ENCODE peak calls at places on chromosomes 5 and 9, in seven cellular contexts. L is brain microvascular endothelial cell, I is IMR-90, F is left ventricle myocardium inferior, E is right lobe of liver, N is heart left ventricle, A is MM.1S. Q is an unnamed sample. For H3K36me3, the result is how much of the 10 kb centered on the place peaks cover.

GRCh38 chr9:37746448-37747270 is 6.9 kb upstream of the TRMT10B start:
- DNase-seq in L (no peak), I (peak), F (no peak), E (no peak), N (no peak), A (no peak), Q (peak)

GRCh38 chr5:167837127-167837526 is 454.3 kb upstream of the WWC1 start:
- DNase-seq in L (no peak), I (no peak), F (no peak), E (no peak), N (no peak), A (no peak), Q (no peak)

GRCh38 chr9:113844466-113844865 is 31.6 kb upstream of the ZNF618 start:
- DNase-seq in L (no peak), I (no peak), F (no peak), E (no peak), N (no peak), A (no peak), Q (no peak)

GRCh38 chr9:72675586-72675985 is 154.2 kb downstream of the TMC1 start:
- DNase-seq in L (no peak), I (no peak), F (no peak), E (no peak), N (no peak), A (no peak), Q (no peak)

GRCh38 chr5:14097998-14098471 is 45.1 kb upstream of the TRIO start:
- DNase-seq in L (no peak), I (peak), F (no peak), E (no peak), N (no peak), A (no peak), Q (peak)

GRCh38 chr9:33440609-33441008 is 6.8 kb downstream of the AQP3 start:
- DNase-seq in L (no peak), I (no peak), F (no peak), E (no peak), N (no peak), A (no peak), Q (no peak)

GRCh38 chr9:134800791-134801339 is 79.7 kb upstream of the FCN2 start:
- DNase-seq in L (no peak), I (no peak), F (peak), E (no peak), N (peak), A (no peak), Q (no peak)

GRCh38 chr5:140020601-140021177 is 22.4 kb downstream of the NRG2 start:
- DNase-seq in L (no peak), I (no peak), F (no peak), E (no peak), N (no peak), A (no peak), Q (no peak)

GRCh38 chr5:40834391-40834848 is 602 bp downstream of the RPL37 start:
- DNase-seq in L (no peak), I (peak), F (no peak), E (no peak), N (no peak), A (peak), Q (no peak)

GRCh38 chr5:112616812-112617547 is 120.7 kb upstream of the APC start:
- DNase-seq in L (no peak), I (no peak), F (no peak), E (peak), N (no peak), A (peak), Q (no peak)

GRCh38 chr9:34566191-34566849 is 23.2 kb downstream of the CNTFR start:
- DNase-seq in L (no peak), I (no peak), F (peak), E (no peak), N (no peak), A (no peak), Q (no peak)

GRCh38 chr9:71766663-71767062 is 1.6 kb downstream of the CEMIP2 start:
- DNase-seq in L (no peak), I (no peak), F (no peak), E (no peak), N (no peak), A (no peak), Q (no peak)

GRCh38 chr5:168219515-168220410 is 71.7 kb upstream of the WWC1 start:
- DNase-seq in L (peak), I (peak), F (no peak), E (peak), N (no peak), A (peak), Q (peak)

GRCh38 chr5:61159841-61160240 is 2.4 kb downstream of the SMIM15 start:
- DNase-seq in L (no peak), I (no peak), F (no peak), E (no peak), N (no peak), A (no peak), Q (no peak)

GRCh38 chr5:169343761-169344160 is 42.8 kb upstream of the SLIT3 start:
- DNase-seq in L (no peak), I (no peak), F (no peak), E (no peak), N (no peak), A (no peak), Q (no peak)

GRCh38 chr5:120504057-120504456 is 40.0 kb downstream of the PRR16 start:
- DNase-seq in L (no peak), I (no peak), F (no peak), E (no peak), N (no peak), A (no peak), Q (no peak)

GRCh38 chr5:134110382-134110781 is 4.1 kb upstream of the TCF7 start:
- DNase-seq in L (no peak), I (no peak), F (no peak), E (no peak), N (no peak), A (no peak), Q (no peak)

GRCh38 chr9:4855861-4856260 is 63.1 kb downstream of the RCL1 start:
- DNase-seq in L (peak), I (peak), F (no peak), E (no peak), N (no peak), A (no peak), Q (no peak)

GRCh38 chr9:97830884-97831829 is 21.9 kb upstream of the FOXE1 start:
- DNase-seq in L (no peak), I (no peak), F (no peak), E (no peak), N (peak), A (no peak), Q (no peak)

GRCh38 chr9:1018121-1018520 is 32.0 kb upstream of the DMRT2 start:
- DNase-seq in L (no peak), I (no peak), F (no peak), E (peak), N (no peak), A (peak), Q (no peak)

GRCh38 chr5:108747111-108748009 is at the start of gene FER:
- DNase-seq in L (peak), I (peak), F (no peak), E (no peak), N (no peak), A (peak), Q (no peak)

GRCh38 chr9:78592866-78593265 is 295.9 kb downstream of the PSAT1 start:
- DNase-seq in L (peak), I (peak), F (no peak), E (no peak), N (no peak), A (no peak), Q (no peak)

GRCh38 chr9:134834957-134835419 is 45.6 kb upstream of the FCN2 start:
- DNase-seq in L (no peak), I (no peak), F (no peak), E (no peak), N (no peak), A (no peak), Q (no peak)

GRCh38 chr5:91146221-91146620 is 236.9 kb downstream of the ARRDC3 start:
- DNase-seq in L (no peak), I (peak), F (no peak), E (no peak), N (no peak), A (no peak), Q (no peak)

GRCh38 chr5:65120371-65120967 is 351.7 kb downstream of the CWC27 start:
- DNase-seq in L (no peak), I (no peak), F (no peak), E (no peak), N (no peak), A (no peak), Q (no peak)

GRCh38 chr9:35801328-35802128 is 10.1 kb downstream of the NPR2 start:
- DNase-seq in L (no peak), I (no peak), F (no peak), E (peak), N (no peak), A (no peak), Q (no peak)

GRCh38 chr9:125146247-125146646 is 2.9 kb upstream of the SCAI start:
- DNase-seq in L (peak), I (peak), F (no peak), E (no peak), N (no peak), A (peak), Q (peak)

GRCh38 chr9:83027153-83027867 is 35.6 kb downstream of the RASEF start:
- DNase-seq in L (peak), I (peak), F (no peak), E (no peak), N (no peak), A (no peak), Q (peak)

GRCh38 chr5:67537439-67538342 is 341.1 kb upstream of the CD180 start:
- DNase-seq in L (no peak), I (no peak), F (no peak), E (no peak), N (no peak), A (no peak), Q (no peak)

DNA sequence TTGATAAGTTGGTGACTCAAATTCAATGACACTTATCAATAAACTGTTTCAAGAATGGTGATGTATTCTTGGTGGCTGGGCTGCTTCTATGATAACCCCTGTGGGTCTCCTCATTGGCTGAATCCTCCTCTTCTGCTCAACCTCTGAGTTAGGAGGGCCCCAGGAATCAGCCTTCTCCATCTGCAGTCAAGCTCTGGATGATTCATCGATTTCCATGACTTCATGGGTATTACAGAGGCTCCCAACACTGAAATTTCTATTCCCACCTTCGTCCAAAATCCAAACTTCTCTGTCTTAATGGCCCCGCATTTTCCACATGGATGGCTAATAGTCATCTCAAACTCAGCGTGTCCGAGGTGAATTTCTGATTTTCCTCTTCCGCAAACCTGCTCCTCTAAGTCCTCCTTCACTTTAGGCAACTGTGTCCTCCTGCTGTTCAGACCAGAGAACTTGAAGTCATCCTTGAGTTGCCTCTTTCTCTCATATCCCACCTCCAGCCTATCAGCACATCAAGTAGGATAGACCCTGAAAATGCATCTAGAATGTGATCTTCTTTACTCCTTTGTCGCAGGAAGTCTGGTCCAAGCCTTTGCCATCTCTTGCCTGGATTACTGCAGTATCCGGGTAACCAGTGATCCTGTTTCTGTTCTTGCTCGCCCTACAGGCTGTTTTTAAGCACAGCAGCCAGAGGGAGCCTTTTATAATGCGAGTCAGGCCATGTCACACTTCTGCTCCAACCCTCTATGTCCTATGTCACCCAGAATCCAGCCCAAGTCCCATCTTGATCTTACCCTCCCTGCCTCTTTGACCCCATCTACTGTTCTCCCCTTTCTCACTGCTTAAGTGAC is 41.4 kb upstream of the IL7R start:
- DNase-seq in L (peak), I (no peak), F (no peak), E (no peak), N (no peak), A (peak), Q (no peak)
- TF ChIP-seq CTCF in L (peak), I (peak), F (peak), E (peak), N (no peak), A (peak), Q (peak)

GRCh38 chr9:110954822-110955291 is 83.4 kb downstream of the LPAR1 start:
- DNase-seq in L (no peak), I (peak), F (no peak), E (no peak), N (no peak), A (peak), Q (no peak)

GRCh38 chr9:110960288-110960687 is 78.0 kb downstream of the LPAR1 start:
- DNase-seq in L (no peak), I (no peak), F (no peak), E (no peak), N (no peak), A (no peak), Q (no peak)

GRCh38 chr9:110958846-110959245 is 79.4 kb downstream of the LPAR1 start:
- DNase-seq in L (no peak), I (no peak), F (no peak), E (no peak), N (no peak), A (no peak), Q (no peak)
- H3K36me3 ChIP-seq in L (under half), I (under half), F (under half), E (under half), N (under half), A (under half), Q (under half)

GRCh38 chr5:136028782-136029742 is at the start of gene TGFBI:
- DNase-seq in L (no peak), I (peak), F (peak), E (peak), N (peak), A (no peak), Q (no peak)
- H3K4me3 ChIP-seq in L (peak), I (peak), F (peak), E (peak), N (peak), A (no peak), Q (peak)

GRCh38 chr5:138352722-138353549 is 451 bp downstream of the KDM3B start:
- DNase-seq in L (peak), I (peak), F (peak), E (peak), N (peak), A (peak), Q (no peak)
- TF ChIP-seq CTCF in L (peak), I (peak), F (peak), E (no peak), N (peak), A (peak), Q (peak)

GRCh38 chr5:32147959-32148358 is 26.2 kb downstream of the GOLPH3 start:
- DNase-seq in L (no peak), I (no peak), F (no peak), E (no peak), N (no peak), A (no peak), Q (no peak)

GRCh38 chr5:32147236-32147635 is 26.9 kb downstream of the GOLPH3 start:
- DNase-seq in L (no peak), I (no peak), F (no peak), E (no peak), N (no peak), A (no peak), Q (no peak)

GRCh38 chr5:32144637-32145207 is 29.4 kb downstream of the GOLPH3 start:
- DNase-seq in L (no peak), I (no peak), F (peak), E (peak), N (peak), A (no peak), Q (no peak)

GRCh38 chr5:32143991-32144636 is 30.0 kb downstream of the GOLPH3 start:
- DNase-seq in L (no peak), I (peak), F (no peak), E (no peak), N (no peak), A (no peak), Q (no peak)

GRCh38 chr5:32145378-32145777 is 28.7 kb downstream of the GOLPH3 start:
- DNase-seq in L (no peak), I (no peak), F (no peak), E (no peak), N (no peak), A (no peak), Q (no peak)
- H3K36me3 ChIP-seq in L (under half), I (under half), F (under half), E (under half), N (under half), A (under half), Q (under half)

GRCh38 chr5:10633271-10634049 is 69.6 kb downstream of the ANKRD33B start:
- DNase-seq in L (no peak), I (no peak), F (no peak), E (no peak), N (no peak), A (peak), Q (no peak)
- H3K4me3 ChIP-seq in L (no peak), I (no peak), F (no peak), E (no peak), N (no peak), A (no peak), Q (no peak)

GRCh38 chr9:26537211-26537610 is 355.4 kb downstream of the CAAP1 start:
- DNase-seq in L (no peak), I (no peak), F (no peak), E (no peak), N (no peak), A (no peak), Q (no peak)
- TF ChIP-seq CTCF in L (no peak), I (no peak), F (no peak), E (no peak), N (no peak), A (no peak), Q (no peak)

DNA sequence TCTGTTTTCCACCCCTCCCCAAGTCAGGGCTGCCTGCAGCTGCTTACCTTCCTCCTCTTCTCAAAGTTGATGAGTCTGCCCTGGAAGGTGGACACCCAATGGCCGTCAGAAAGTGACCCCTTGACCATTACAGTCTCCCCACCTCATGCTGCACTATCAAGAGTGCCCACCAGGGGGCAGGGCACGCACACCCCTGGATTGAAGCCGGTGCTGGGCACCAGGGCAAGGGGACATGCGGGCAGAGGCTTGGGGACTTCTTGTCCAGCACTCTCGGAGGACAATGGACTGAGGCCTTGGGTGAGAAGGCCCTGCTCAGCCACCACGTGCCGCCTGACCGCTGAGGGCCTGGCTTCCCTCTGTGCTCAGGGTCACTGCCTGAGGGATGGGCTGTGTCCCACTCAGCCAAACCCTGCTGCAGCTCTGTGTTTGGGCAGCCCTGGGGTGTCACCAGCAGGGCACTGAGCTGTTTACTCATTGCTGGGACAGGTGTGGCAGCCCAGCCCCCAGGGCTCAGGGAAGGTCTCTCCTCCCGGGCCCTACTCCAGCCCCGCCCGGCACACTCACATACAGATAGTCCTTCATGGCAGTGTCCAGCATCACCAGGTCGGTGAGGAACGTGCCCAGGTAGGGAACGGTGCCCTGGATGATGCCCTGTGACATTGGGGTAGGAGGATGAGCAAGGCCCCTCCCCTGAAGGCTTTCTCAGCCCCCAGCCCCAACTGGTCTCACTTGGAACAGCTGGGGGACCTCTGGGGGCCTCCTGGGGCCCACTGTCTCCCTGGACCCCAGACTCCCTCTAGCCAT is 17.7 kb downstream of the RALGDS start:
- DNase-seq in L (no peak), I (peak), F (peak), E (peak), N (peak), A (peak), Q (no peak)
- H3K36me3 ChIP-seq in L (half or more), I (half or more), F (half or more), E (under half), N (under half), A (under half), Q (half or more)

GRCh38 chr9:133166392-133166791 is 2.7 kb upstream of the GBGT1 start:
- DNase-seq in L (no peak), I (no peak), F (no peak), E (no peak), N (no peak), A (no peak), Q (no peak)

GRCh38 chr9:133163559-133164208 is at the start of gene GBGT1:
- DNase-seq in L (no peak), I (no peak), F (peak), E (peak), N (peak), A (no peak), Q (no peak)

GRCh38 chr9:133161542-133161950 is 2.2 kb downstream of the GBGT1 start:
- DNase-seq in L (no peak), I (no peak), F (no peak), E (no peak), N (no peak), A (no peak), Q (no peak)

GRCh38 chr9:133162802-133163558 is 734 bp downstream of the GBGT1 start:
- DNase-seq in L (no peak), I (no peak), F (no peak), E (no peak), N (no peak), A (no peak), Q (no peak)

DNA sequence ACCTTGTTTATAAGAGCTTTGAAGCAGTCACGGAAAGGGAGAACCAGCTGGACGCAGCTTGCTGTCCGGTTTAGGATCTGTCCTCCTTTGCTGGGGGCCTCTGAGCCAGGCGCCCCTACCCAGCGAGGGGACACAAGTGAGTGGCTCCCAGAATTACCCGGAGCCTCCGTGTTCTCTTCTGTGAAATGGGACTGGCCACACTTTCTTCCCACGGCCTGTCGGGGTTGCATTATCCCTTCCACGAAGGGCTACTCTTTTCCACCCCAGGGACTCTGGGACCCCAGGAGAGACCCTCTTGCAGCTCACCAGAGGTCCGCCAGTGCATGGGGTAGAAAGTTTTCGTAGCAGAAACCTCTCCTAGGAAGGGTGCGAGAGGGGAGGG is 486 bp upstream of the GBGT1 start:
- DNase-seq in L (no peak), I (no peak), F (no peak), E (no peak), N (no peak), A (no peak), Q (no peak)
- H3K4me3 ChIP-seq in L (peak), I (peak), F (peak), E (no peak), N (peak), A (no peak), Q (peak)